ENCODE peak calls at places on chromosomes 2 and 18, in ten cellular contexts. R is A549; P is amniotic stem cell; E is iPS-NIHi11; B is M059J; S is aorta; L is stimulated activated CD4-positive, alpha-beta T cell treated with anti-CD3 and anti-CD28 coated beads, TNF-alpha, amount 100 ng/mL, for 24 hours; N is CD4-positive, CD25-positive, alpha-beta regulatory T cell; X is foreskin fibroblast; C is ovary. O is an unnamed sample.

GRCh38 chr2:75340560-75340959 is 141.2 kb upstream of the TACR1 start:
- DNase-seq in C (no peak), B (peak), E (no peak), X (peak), N (no peak), L (no peak), R (no peak), P (no peak), S (no peak), O (peak)

GRCh38 chr18:55401638-55402191 is 186.3 kb downstream of the TCF4 start:
- DNase-seq in P (no peak), N (no peak), R (no peak), C (peak), X (peak), E (peak), S (no peak), B (peak), L (no peak), O (peak)

GRCh38 chr18:50986360-50987087 is 18.7 kb downstream of the ELAC1 start:
- DNase-seq in S (no peak), C (no peak), L (no peak), B (peak), E (no peak), X (peak), R (no peak), P (no peak), N (no peak), O (peak)

GRCh38 chr2:204717591-204717990 is 172.3 kb downstream of the PARD3B start:
- DNase-seq in P (no peak), R (no peak), S (no peak), L (no peak), C (no peak), B (no peak), E (no peak), N (no peak), X (no peak), O (no peak)

GRCh38 chr18:9695605-9696004 is 12.5 kb upstream of the RAB31 start:
- DNase-seq in L (no peak), R (no peak), S (no peak), X (no peak), B (no peak), N (no peak), C (no peak), E (no peak), P (no peak), O (no peak)

GRCh38 chr18:75060185-75060584 is 148.8 kb downstream of the PTGR3 start:
- DNase-seq in N (no peak), X (no peak), P (no peak), B (no peak), R (no peak), S (no peak), E (no peak), C (no peak), L (no peak), O (no peak)

GRCh38 chr2:136134126-136134525 is 16.2 kb upstream of the CXCR4 start:
- DNase-seq in X (no peak), C (no peak), L (no peak), P (no peak), B (no peak), R (no peak), S (no peak), E (no peak), N (peak), O (no peak)

GRCh38 chr2:118851650-118852049 is 4.2 kb upstream of the EN1 start:
- DNase-seq in C (no peak), R (no peak), L (no peak), X (no peak), P (no peak), E (no peak), N (no peak), S (no peak), B (no peak), O (no peak)

GRCh38 chr2:192030289-192030688 is 164.4 kb downstream of the TMEFF2 start:
- DNase-seq in B (no peak), C (no peak), X (peak), N (no peak), R (no peak), S (no peak), L (no peak), E (no peak), P (no peak), O (no peak)

GRCh38 chr2:239544846-239545465 is 144.1 kb upstream of the HDAC4 start:
- DNase-seq in N (peak), L (peak), S (no peak), C (no peak), R (no peak), X (no peak), B (no peak), P (no peak), E (no peak), O (no peak)

GRCh38 chr18:8706545-8706980 is 1.2 kb downstream of the MTCL1 start:
- DNase-seq in N (no peak), S (no peak), P (no peak), C (peak), E (no peak), L (no peak), X (no peak), B (peak), R (no peak), O (peak)

GRCh38 chr2:43202289-43202688 is 24.1 kb downstream of the ZFP36L2 start:
- DNase-seq in N (no peak), B (no peak), S (no peak), L (no peak), C (no peak), R (no peak), X (no peak), P (no peak), E (no peak), O (no peak)

GRCh38 chr2:208493186-208493585 is 86.6 kb downstream of the PTH2R start:
- DNase-seq in B (no peak), E (no peak), N (no peak), R (no peak), L (no peak), C (no peak), X (no peak), P (no peak), S (no peak), O (no peak)